ENCODE peak calls at places on chromosomes 11 and 22, in five cellular contexts. G is choroid plexus epithelial cell, L is A549, S is right atrium auricular region, M is cardiac fibroblast. Q is an unnamed sample.

GRCh38 chr22:30718938-30719337 is 24.3 kb downstream of the OSBP2 start:
- DNase-seq in G (no peak), L (no peak), S (no peak), M (no peak), Q (no peak)

GRCh38 chr11:100683107-100683506 is 4.0 kb upstream of the ARHGAP42 start:
- DNase-seq in G (no peak), L (no peak), S (no peak), M (no peak), Q (no peak)

GRCh38 chr11:126438272-126438671 is 82.8 kb downstream of the ST3GAL4 start:
- DNase-seq in G (no peak), L (no peak), S (no peak), M (peak), Q (no peak)

GRCh38 chr11:65423516-65424199 is 1.1 kb downstream of the NEAT1 start:
- DNase-seq in G (peak), L (no peak), S (no peak), M (no peak), Q (no peak)

GRCh38 chr11:44519989-44520737 is 45.3 kb upstream of the CD82 start:
- DNase-seq in G (no peak), L (no peak), S (no peak), M (no peak), Q (no peak)

GRCh38 chr11:14972581-14973490 is 685 bp upstream of the CALCA start:
- DNase-seq in G (no peak), L (no peak), S (no peak), M (no peak), Q (no peak)

GRCh38 chr11:65314501-65315203 is at the start of gene CDC42EP2:
- DNase-seq in G (peak), L (peak), S (peak), M (peak), Q (peak)

GRCh38 chr11:57260937-57261783 is 24.1 kb upstream of the APLNR start:
- DNase-seq in G (no peak), L (no peak), S (no peak), M (peak), Q (no peak)

GRCh38 chr22:48944756-48945620 is 882.7 kb downstream of the BRD1 start:
- DNase-seq in G (no peak), L (no peak), S (peak), M (no peak), Q (no peak)

DNA sequence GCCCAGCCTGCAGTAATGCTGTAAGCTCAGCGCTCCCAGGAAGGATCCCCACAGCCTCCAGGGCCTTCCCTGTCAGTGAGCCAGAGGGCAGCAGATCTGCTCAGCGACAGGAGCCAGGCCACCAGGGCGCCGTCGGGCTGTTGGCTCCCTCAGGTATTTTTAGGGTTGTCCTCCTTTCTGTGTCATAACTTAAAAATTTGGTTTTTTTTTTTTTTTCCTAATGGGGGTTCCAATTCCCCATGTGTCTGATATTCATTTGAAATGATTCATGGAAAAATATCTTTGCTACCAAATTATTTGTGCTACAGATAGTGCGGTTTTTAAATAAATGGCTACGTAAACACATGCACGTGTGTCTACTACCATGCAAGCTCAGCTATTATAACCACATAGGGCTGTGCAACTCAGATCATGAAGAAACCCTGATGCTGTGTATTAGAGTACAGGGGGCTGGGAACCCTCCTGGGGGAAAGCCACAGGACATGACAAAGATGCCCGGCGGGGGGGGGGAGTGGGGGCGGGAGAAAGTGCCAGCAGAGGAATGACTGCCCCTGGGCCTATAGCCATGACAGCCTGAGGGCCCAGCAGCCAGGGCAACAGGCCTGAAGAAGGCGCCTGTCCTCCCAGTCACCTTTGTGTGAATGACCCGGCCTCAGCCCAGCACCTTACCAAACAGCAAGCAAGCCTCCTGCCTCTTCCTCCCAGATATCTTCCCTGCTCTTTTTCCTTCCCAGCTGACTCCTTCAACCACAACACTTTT is 89.3 kb downstream of the NAT10 start:
- DNase-seq in G (no peak), L (no peak), S (no peak), M (no peak), Q (no peak)
- TF ChIP-seq CTCF in G (no peak), L (no peak), S (no peak), M (no peak), Q (no peak)

DNA sequence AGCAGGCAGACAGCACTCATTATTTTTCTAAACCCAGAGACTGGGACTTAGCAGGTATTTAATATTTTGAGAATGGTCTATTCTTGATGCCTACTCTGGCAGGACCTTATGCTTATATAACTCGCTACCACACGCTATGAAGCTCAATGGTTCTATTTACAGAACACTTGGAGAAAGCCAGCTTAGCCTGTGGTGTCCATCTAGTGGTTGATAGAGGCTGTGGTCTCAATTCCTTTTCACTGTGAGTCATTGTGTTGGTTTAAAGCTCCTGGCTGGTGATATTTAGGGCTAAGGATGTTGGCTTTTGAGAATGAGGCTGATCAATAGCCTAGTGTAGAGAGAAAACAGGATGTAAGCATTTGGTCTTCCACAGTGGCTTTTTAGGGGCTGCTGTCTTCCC is 206.4 kb downstream of the DBX1 start:
- DNase-seq in G (peak), L (peak), S (no peak), M (peak), Q (peak)
- TF ChIP-seq CTCF in G (peak), L (peak), S (peak), M (peak), Q (peak)

DNA sequence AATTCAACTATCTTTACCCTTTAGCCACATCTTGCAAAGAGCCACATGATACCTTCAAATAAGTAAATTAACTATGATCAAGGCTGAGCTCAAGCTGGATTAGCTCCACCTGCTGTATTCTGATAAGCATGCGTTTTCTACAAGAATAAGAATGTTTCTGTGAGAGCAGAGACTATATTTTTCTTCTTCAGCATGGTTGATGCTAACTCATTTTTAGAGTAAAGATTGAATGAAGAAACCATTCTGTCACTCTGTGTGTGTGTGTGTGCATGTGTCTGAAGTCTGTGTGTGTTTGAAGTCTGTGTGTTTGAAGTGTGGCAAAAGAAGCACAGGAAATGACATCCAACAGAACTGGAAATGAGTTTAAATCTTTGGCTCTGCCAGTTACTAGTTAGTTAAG is 12.0 kb upstream of the LAYN start:
- DNase-seq in G (no peak), L (no peak), S (no peak), M (peak), Q (no peak)
- TF ChIP-seq CTCF in G (peak), L (no peak), S (no peak), M (no peak), Q (no peak)

DNA sequence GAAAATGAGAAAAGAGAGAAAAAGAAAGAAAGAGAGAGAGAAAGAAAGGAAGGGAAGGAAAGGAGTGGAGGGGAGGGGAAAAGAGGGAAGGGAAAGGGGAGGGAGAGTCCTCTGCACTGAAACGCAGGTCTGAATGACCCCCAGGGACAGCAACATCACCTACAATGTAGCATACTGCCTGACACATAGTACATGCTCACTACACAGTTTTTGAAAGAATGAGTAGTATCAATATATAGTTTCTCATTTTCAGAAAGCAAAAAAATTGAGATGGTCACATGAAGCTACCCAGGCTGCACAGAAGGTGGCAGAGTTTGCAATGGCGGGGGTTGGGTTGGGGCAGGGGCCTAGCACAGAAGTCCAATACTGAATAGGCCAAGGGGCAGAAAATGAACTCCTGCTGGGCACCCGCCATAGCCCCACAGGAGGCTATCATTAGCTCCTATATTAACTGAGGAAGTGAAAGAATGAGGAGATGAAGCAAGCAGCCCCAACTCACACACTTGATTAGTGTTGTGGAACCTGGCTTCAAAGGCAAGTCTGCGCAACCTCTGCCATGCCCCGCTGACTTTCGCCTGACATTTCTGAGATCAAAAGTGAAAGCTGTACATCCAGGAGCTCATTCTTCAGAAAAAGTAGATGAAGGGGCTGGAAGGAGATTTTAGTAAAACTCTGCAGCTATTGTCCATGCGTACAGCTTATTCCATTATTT is 241.2 kb upstream of the SYN3 start:
- DNase-seq in G (peak), L (no peak), S (no peak), M (no peak), Q (no peak)
- TF ChIP-seq CTCF in G (peak), L (no peak), S (no peak), M (no peak), Q (no peak)

DNA sequence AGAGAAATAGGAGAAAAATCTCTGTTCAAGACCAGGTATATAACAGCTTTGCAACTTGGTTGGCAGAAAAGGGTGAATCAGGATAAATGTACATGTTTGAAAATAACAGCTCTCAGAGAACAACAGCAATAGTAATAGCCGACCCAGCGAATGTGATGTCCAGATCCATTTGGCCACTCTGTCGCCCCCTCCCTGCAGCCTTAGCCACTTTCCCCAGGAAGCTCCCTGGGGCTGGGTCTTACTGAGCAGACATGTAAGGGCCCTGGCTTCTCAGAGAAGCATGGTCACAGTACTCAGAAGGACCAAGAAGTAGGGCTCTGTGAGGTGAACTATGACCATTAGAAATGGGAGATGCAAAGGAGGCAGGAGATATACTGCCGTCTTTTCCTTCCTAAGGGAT is 154.1 kb upstream of the SNX19 start:
- DNase-seq in G (no peak), L (no peak), S (no peak), M (no peak), Q (no peak)
- TF ChIP-seq CTCF in G (no peak), L (no peak), S (no peak), M (no peak), Q (peak)

GRCh38 chr11:93133710-93134109 is 64.1 kb downstream of the SLC36A4 start:
- DNase-seq in G (peak), L (no peak), S (no peak), M (peak), Q (peak)

GRCh38 chr11:93128574-93128973 is 69.2 kb downstream of the SLC36A4 start:
- DNase-seq in G (no peak), L (no peak), S (no peak), M (no peak), Q (no peak)

DNA sequence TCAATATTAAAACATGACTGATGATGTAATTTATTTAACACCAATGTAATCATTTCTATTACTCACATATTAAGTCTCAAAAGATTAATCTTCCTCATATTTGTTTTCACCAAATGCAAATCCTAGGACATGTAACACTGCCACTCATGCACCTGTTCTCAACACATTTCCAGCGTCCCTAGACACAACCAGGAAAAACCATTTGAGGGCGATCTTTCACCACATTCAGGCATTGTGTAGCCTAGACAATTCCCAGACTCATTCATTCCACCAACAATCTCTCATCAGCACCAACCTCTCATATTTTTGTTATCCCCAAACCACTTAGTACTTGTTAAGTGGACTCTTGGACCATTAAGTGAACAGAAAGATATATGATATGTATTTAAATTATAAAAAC is 66.1 kb downstream of the SLC36A4 start:
- DNase-seq in G (no peak), L (no peak), S (no peak), M (peak), Q (peak)
- TF ChIP-seq CTCF in G (peak), L (no peak), S (no peak), M (no peak), Q (peak)

DNA sequence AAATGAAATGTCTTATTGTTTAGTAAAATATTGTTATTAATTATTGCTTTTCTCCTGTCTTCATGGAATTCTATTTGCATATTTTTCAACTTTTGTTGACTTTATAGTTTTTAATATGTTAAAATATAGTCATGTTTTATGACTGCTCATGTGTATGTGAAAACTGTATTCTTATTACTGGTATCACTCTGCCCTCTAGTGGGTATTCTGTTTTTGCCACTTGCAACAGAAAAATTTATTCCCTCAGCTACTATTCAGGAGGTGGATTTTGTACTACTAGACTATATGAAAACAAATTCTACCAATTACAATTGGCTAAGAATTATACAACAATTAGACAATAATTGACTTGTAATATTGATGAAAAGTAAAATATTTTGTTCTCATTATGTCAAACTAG is 45.0 kb downstream of the OR4C6 start:
- DNase-seq in G (peak), L (peak), S (no peak), M (peak), Q (peak)
- TF ChIP-seq CTCF in G (peak), L (peak), S (no peak), M (peak), Q (peak)

DNA sequence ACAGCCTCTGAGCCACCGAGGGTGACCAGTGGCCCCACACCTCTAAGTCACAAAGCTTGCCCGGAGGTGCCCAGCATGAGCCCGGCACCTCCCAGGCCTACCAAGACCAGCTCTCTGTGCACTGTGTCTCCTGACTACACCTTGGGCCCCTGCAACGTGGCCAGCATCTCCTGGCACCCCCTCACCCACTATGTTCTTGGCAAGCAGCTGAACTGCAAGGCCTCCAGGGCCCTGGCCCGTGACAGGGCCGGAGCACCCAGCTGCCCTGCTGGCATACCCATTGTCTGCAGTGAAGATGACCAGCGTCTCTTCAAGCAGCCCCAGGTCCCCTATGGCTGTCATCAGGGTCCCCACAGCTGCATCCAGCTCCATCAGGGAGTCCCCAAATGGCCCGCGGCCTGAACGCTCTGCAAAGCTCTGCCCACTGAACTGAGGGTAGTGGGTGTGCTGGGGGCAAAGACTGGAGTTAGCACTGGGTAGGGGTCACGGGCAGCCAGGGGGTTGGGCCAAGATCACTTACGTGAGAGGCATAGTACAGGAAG is 1.6 kb downstream of the ARSA start:
- DNase-seq in G (no peak), L (no peak), S (no peak), M (no peak), Q (no peak)
- TF ChIP-seq CTCF in G (no peak), L (no peak), S (no peak), M (no peak), Q (no peak)

GRCh38 chr11:1226981-1227550 is 4.2 kb downstream of the MUC5B start:
- DNase-seq in G (peak), L (peak), S (no peak), M (no peak), Q (no peak)
- TF ChIP-seq CTCF in G (peak), L (no peak), S (no peak), M (peak), Q (no peak)

Q was measured in fibroblast of villous mesenchyme.